ENCODE peak calls at places on chromosome 12, in seven cellular contexts. One of them, this sample, is unnamed.
A peak's percentile ranks its signal among the peaks of the same experiment; 100 is the strongest.

GRCh38 chr12:105943525-105943924 is 195.2 kb downstream of the NUAK1 start:
- DNase-seq in spleen: no peak
- DNase-seq in NT2/D1: no peak
- DNase-seq in transverse colon: no peak
- DNase-seq in IMR-90: no peak
- DNase-seq in HepG2: no peak
- DNase-seq in heart left ventricle: no peak
- DNase-seq in this sample: no peak

GRCh38 chr12:9926876-9927275 is 5.3 kb downstream of the CLEC2A start:
- DNase-seq in spleen: no peak
- DNase-seq in NT2/D1: no peak
- DNase-seq in transverse colon: no peak
- DNase-seq in IMR-90: no peak
- DNase-seq in HepG2: no peak
- DNase-seq in heart left ventricle: no peak
- DNase-seq in this sample: no peak

GRCh38 chr12:14612895-14613294 is 45.2 kb upstream of the PLBD1 start:
- DNase-seq in spleen: no peak
- DNase-seq in NT2/D1: no peak
- DNase-seq in transverse colon: no peak
- DNase-seq in IMR-90: no peak
- DNase-seq in HepG2: no peak
- DNase-seq in heart left ventricle: no peak
- DNase-seq in this sample: no peak

GRCh38 chr12:90773526-90773925 is 181.4 kb downstream of the CCER1 start:
- DNase-seq in spleen: no peak
- DNase-seq in NT2/D1: no peak
- DNase-seq in transverse colon: no peak
- DNase-seq in IMR-90: no peak
- DNase-seq in HepG2: no peak
- DNase-seq in heart left ventricle: no peak
- DNase-seq in this sample: no peak

GRCh38 chr12:91432079-91432478 is 249.5 kb upstream of the DCN start:
- DNase-seq in spleen: no peak
- DNase-seq in NT2/D1: no peak
- DNase-seq in transverse colon: no peak
- DNase-seq in IMR-90: peak; percentile 12
- DNase-seq in HepG2: no peak
- DNase-seq in heart left ventricle: no peak
- DNase-seq in this sample: no peak

GRCh38 chr12:29534935-29535334 is 37.4 kb upstream of the OVCH1 start:
- DNase-seq in spleen: no peak
- DNase-seq in NT2/D1: no peak
- DNase-seq in transverse colon: no peak
- DNase-seq in IMR-90: peak; percentile 26
- DNase-seq in HepG2: peak; percentile 5
- DNase-seq in heart left ventricle: no peak
- DNase-seq in this sample: no peak

GRCh38 chr12:42119085-42119633 is 25.5 kb downstream of the GXYLT1 start:
- DNase-seq in spleen: no peak
- DNase-seq in NT2/D1: no peak
- DNase-seq in transverse colon: no peak
- DNase-seq in IMR-90: peak; percentile 97
- DNase-seq in HepG2: no peak
- DNase-seq in heart left ventricle: no peak
- DNase-seq in this sample: no peak

GRCh38 chr12:68453876-68454275 is 121.7 kb upstream of the MDM1 start:
- DNase-seq in spleen: no peak
- DNase-seq in NT2/D1: no peak
- DNase-seq in transverse colon: no peak
- DNase-seq in IMR-90: no peak
- DNase-seq in HepG2: no peak
- DNase-seq in heart left ventricle: no peak
- DNase-seq in this sample: no peak

GRCh38 chr12:58372298-58372697 is 430.9 kb downstream of the ATP23 start:
- DNase-seq in spleen: no peak
- DNase-seq in NT2/D1: no peak
- DNase-seq in transverse colon: no peak
- DNase-seq in IMR-90: no peak
- DNase-seq in HepG2: no peak
- DNase-seq in heart left ventricle: no peak
- DNase-seq in this sample: no peak

GRCh38 chr12:41663487-41664258 is 475.6 kb downstream of the PDZRN4 start:
- DNase-seq in spleen: no peak
- DNase-seq in NT2/D1: peak; percentile 39
- DNase-seq in transverse colon: no peak
- DNase-seq in IMR-90: peak; percentile 20
- DNase-seq in HepG2: peak; percentile 28
- DNase-seq in heart left ventricle: no peak
- DNase-seq in this sample: peak; percentile 65

GRCh38 chr12:103423061-103423473 is 72.7 kb downstream of the C12orf42 start:
- DNase-seq in spleen: no peak
- DNase-seq in NT2/D1: no peak
- DNase-seq in transverse colon: no peak
- DNase-seq in IMR-90: no peak
- DNase-seq in HepG2: no peak
- DNase-seq in heart left ventricle: no peak
- DNase-seq in this sample: no peak

GRCh38 chr12:79655036-79655435 is 35.7 kb downstream of the PAWR start:
- DNase-seq in spleen: no peak
- DNase-seq in NT2/D1: peak; percentile 43
- DNase-seq in transverse colon: no peak
- DNase-seq in IMR-90: no peak
- DNase-seq in HepG2: no peak
- DNase-seq in heart left ventricle: no peak
- DNase-seq in this sample: peak; percentile 73

GRCh38 chr12:11158885-11159444 is 12.0 kb upstream of the SMIM10L1 start:
- DNase-seq in spleen: no peak
- DNase-seq in NT2/D1: no peak
- DNase-seq in transverse colon: no peak
- DNase-seq in IMR-90: no peak
- DNase-seq in HepG2: no peak
- DNase-seq in heart left ventricle: no peak
- DNase-seq in this sample: no peak

GRCh38 chr12:13745100-13745678 is 236.2 kb downstream of the GRIN2B start:
- DNase-seq in spleen: no peak
- DNase-seq in NT2/D1: no peak
- DNase-seq in transverse colon: peak; percentile 26
- DNase-seq in IMR-90: no peak
- DNase-seq in HepG2: no peak
- DNase-seq in heart left ventricle: no peak
- DNase-seq in this sample: no peak

GRCh38 chr12:84910549-84911241 is 1.9 kb downstream of the SLC6A15 start:
- DNase-seq in spleen: no peak
- DNase-seq in NT2/D1: peak; percentile 2
- DNase-seq in transverse colon: no peak
- DNase-seq in IMR-90: no peak
- DNase-seq in HepG2: no peak
- DNase-seq in heart left ventricle: no peak
- DNase-seq in this sample: peak; percentile 8

GRCh38 chr12:2633825-2634200 is 161.0 kb upstream of the FKBP4 start:
- DNase-seq in spleen: peak; percentile 34
- DNase-seq in NT2/D1: no peak
- DNase-seq in transverse colon: peak; percentile 57
- DNase-seq in IMR-90: no peak
- DNase-seq in HepG2: no peak
- DNase-seq in heart left ventricle: no peak
- DNase-seq in this sample: no peak

GRCh38 chr12:52741378-52742195 is 35.6 kb downstream of the KRT76 start:
- DNase-seq in spleen: no peak
- DNase-seq in NT2/D1: peak; percentile 70
- DNase-seq in transverse colon: peak; percentile 47
- DNase-seq in IMR-90: peak; percentile 46
- DNase-seq in HepG2: peak; percentile 24
- DNase-seq in heart left ventricle: peak; percentile 45
- DNase-seq in this sample: peak; percentile 18

GRCh38 chr12:51219345-51219744 is 1.5 kb upstream of the POU6F1 start:
- DNase-seq in spleen: no peak
- DNase-seq in NT2/D1: no peak
- DNase-seq in transverse colon: no peak
- DNase-seq in IMR-90: no peak
- DNase-seq in HepG2: peak; percentile 57
- DNase-seq in heart left ventricle: no peak
- DNase-seq in this sample: no peak

GRCh38 chr12:51216652-51217051 is 1.2 kb downstream of the POU6F1 start:
- DNase-seq in spleen: no peak
- DNase-seq in NT2/D1: no peak
- DNase-seq in transverse colon: no peak
- DNase-seq in IMR-90: no peak
- DNase-seq in HepG2: no peak
- DNase-seq in heart left ventricle: no peak
- DNase-seq in this sample: peak; percentile 38

GRCh38 chr12:51217133-51217967 is 512 bp downstream of the POU6F1 start:
- DNase-seq in spleen: peak; percentile 90
- DNase-seq in NT2/D1: peak; percentile 16
- DNase-seq in transverse colon: peak; percentile 72
- DNase-seq in IMR-90: no peak
- DNase-seq in HepG2: no peak
- DNase-seq in heart left ventricle: peak; percentile 61
- DNase-seq in this sample: no peak

GRCh38 chr12:51218607-51219161 is 822 bp upstream of the POU6F1 start:
- DNase-seq in spleen: no peak
- DNase-seq in NT2/D1: peak; percentile 18
- DNase-seq in transverse colon: no peak
- DNase-seq in IMR-90: no peak
- DNase-seq in HepG2: peak; percentile 41
- DNase-seq in heart left ventricle: no peak
- DNase-seq in this sample: peak; percentile 16

GRCh38 chr12:51217968-51218606 is at the start of gene POU6F1:
- DNase-seq in spleen: peak; percentile 90
- DNase-seq in NT2/D1: peak; percentile 87
- DNase-seq in transverse colon: peak; percentile 74
- DNase-seq in IMR-90: peak; percentile 76
- DNase-seq in HepG2: peak; percentile 57
- DNase-seq in heart left ventricle: peak; percentile 74
- DNase-seq in this sample: peak; percentile 77
- H3K9me3 ChIP-seq in spleen: no peaks in the 10 kb centered on the region
- H3K9me3 ChIP-seq in NT2/D1: no peaks in the 10 kb centered on the region
- H3K9me3 ChIP-seq in transverse colon: no peaks in the 10 kb centered on the region
- H3K9me3 ChIP-seq in IMR-90: no peaks in the 10 kb centered on the region
- H3K9me3 ChIP-seq in HepG2: no peaks in the 10 kb centered on the region
- H3K9me3 ChIP-seq in heart left ventricle: no peaks in the 10 kb centered on the region
- H3K9me3 ChIP-seq in this sample: no peaks in the 10 kb centered on the region

GRCh38 chr12:6851153-6851920 is at the start of gene CDCA3:
- DNase-seq in spleen: peak; percentile 94
- DNase-seq in NT2/D1: peak; percentile 100
- DNase-seq in transverse colon: peak; percentile 95
- DNase-seq in IMR-90: peak; percentile 98
- DNase-seq in HepG2: peak; percentile 99
- DNase-seq in heart left ventricle: peak; percentile 96
- DNase-seq in this sample: peak; percentile 97

GRCh38 chr12:6849976-6850560 is 1.0 kb downstream of the CDCA3 start:
- DNase-seq in spleen: no peak
- DNase-seq in NT2/D1: no peak
- DNase-seq in transverse colon: peak; percentile 7
- DNase-seq in IMR-90: no peak
- DNase-seq in HepG2: no peak
- DNase-seq in heart left ventricle: no peak
- DNase-seq in this sample: no peak

GRCh38 chr12:6849427-6849826 is 1.7 kb downstream of the CDCA3 start:
- DNase-seq in spleen: no peak
- DNase-seq in NT2/D1: no peak
- DNase-seq in transverse colon: peak; percentile 7
- DNase-seq in IMR-90: no peak
- DNase-seq in HepG2: no peak
- DNase-seq in heart left ventricle: no peak
- DNase-seq in this sample: no peak

GRCh38 chr12:6851921-6852650 is at the start of gene USP5:
- DNase-seq in spleen: peak; percentile 100
- DNase-seq in NT2/D1: peak; percentile 100
- DNase-seq in transverse colon: peak; percentile 99
- DNase-seq in IMR-90: peak; percentile 100
- DNase-seq in HepG2: peak; percentile 98
- DNase-seq in heart left ventricle: peak; percentile 99
- DNase-seq in this sample: peak; percentile 99

DNA sequence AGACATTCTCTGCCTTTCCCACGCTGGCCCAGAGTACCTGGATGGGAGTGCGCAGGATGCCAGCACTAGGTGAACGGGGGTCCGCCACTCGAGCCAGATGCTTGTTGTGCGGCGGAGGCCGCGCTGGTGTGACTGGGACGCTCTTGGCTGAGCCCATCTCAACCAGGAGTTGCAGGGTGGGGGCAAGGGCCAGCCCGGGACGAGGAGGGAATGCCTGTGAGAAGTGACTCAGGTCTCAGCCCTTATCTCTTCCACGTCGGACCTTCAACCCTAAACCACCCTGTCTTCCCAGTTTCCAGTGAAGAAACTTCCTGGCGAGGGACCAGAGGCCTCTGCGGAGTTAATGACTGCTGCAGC is 312 bp downstream of the CDCA3 start:
- DNase-seq in spleen: peak; percentile 90
- DNase-seq in NT2/D1: no peak
- DNase-seq in transverse colon: no peak
- DNase-seq in IMR-90: no peak
- DNase-seq in HepG2: peak; percentile 51
- DNase-seq in heart left ventricle: no peak
- DNase-seq in this sample: no peak
- H3K4me3 ChIP-seq in spleen: peak overlapping the region; percentile 64
- H3K4me3 ChIP-seq in NT2/D1: peak overlapping the region; percentile 90
- H3K4me3 ChIP-seq in transverse colon: no peak overlapping the region
- H3K4me3 ChIP-seq in IMR-90: peak overlapping the region; percentile 25
- H3K4me3 ChIP-seq in HepG2: peak overlapping the region; percentile 65
- H3K4me3 ChIP-seq in heart left ventricle: no peak overlapping the region
- H3K4me3 ChIP-seq in this sample: peak overlapping the region; percentile 80

GRCh38 chr12:130179621-130180020 is 17.4 kb downstream of the FZD10 start:
- DNase-seq in spleen: no peak
- DNase-seq in NT2/D1: no peak
- DNase-seq in transverse colon: no peak
- DNase-seq in IMR-90: no peak
- DNase-seq in HepG2: no peak
- DNase-seq in heart left ventricle: no peak
- DNase-seq in this sample: no peak
- H3K9me3 ChIP-seq in spleen: peaks cover 35% of the 10 kb centered on the region
- H3K9me3 ChIP-seq in NT2/D1: peaks cover 5% of the 10 kb centered on the region
- H3K9me3 ChIP-seq in transverse colon: no peaks in the 10 kb centered on the region
- H3K9me3 ChIP-seq in IMR-90: peaks cover 38% of the 10 kb centered on the region
- H3K9me3 ChIP-seq in HepG2: no peaks in the 10 kb centered on the region
- H3K9me3 ChIP-seq in heart left ventricle: no peaks in the 10 kb centered on the region
- H3K9me3 ChIP-seq in this sample: no peaks in the 10 kb centered on the region

DNA sequence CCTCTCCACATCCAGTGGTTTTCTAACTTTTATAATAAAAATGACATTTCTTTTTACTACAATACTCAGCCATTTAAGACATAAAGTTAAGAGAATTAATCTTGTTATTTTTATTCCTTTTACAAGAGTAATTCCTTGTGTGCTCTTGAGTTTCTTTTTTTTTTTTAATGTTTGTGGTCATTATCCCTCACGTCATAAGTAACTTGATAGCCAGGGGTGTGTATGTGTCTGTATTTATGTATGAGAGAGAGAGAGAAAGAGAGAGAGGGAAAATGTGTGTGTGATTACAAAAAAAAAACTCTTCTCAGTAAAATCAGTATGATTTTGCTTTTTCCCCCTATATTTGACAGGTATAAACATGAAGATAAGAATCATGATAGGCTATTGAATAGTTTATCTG is 35.1 kb downstream of the RERGL start:
- DNase-seq in spleen: no peak
- DNase-seq in NT2/D1: no peak
- DNase-seq in transverse colon: no peak
- DNase-seq in IMR-90: no peak
- DNase-seq in HepG2: no peak
- DNase-seq in heart left ventricle: no peak
- DNase-seq in this sample: no peak
- H3K4me3 ChIP-seq in spleen: no peak overlapping the region
- H3K4me3 ChIP-seq in NT2/D1: no peak overlapping the region
- H3K4me3 ChIP-seq in transverse colon: no peak overlapping the region
- H3K4me3 ChIP-seq in IMR-90: no peak overlapping the region
- H3K4me3 ChIP-seq in HepG2: no peak overlapping the region
- H3K4me3 ChIP-seq in heart left ventricle: no peak overlapping the region
- H3K4me3 ChIP-seq in this sample: no peak overlapping the region

GRCh38 chr12:133174901-133175300 is 6.4 kb upstream of the ZNF268 start:
- DNase-seq in spleen: no peak
- DNase-seq in NT2/D1: no peak
- DNase-seq in transverse colon: no peak
- DNase-seq in IMR-90: no peak
- DNase-seq in HepG2: no peak
- DNase-seq in heart left ventricle: no peak
- DNase-seq in this sample: no peak
- H3K9me3 ChIP-seq in spleen: peaks cover 100% of the 10 kb centered on the region
- H3K9me3 ChIP-seq in NT2/D1: peaks cover 41% of the 10 kb centered on the region
- H3K9me3 ChIP-seq in transverse colon: peaks cover 52% of the 10 kb centered on the region
- H3K9me3 ChIP-seq in IMR-90: peaks cover 24% of the 10 kb centered on the region
- H3K9me3 ChIP-seq in HepG2: peaks cover 91% of the 10 kb centered on the region
- H3K9me3 ChIP-seq in heart left ventricle: no peaks in the 10 kb centered on the region
- H3K9me3 ChIP-seq in this sample: peaks cover 2% of the 10 kb centered on the region

This sample was measured in HAP-1.